ENCODE peak calls at places on chromosomes 1 and 21, in four cellular contexts. P is left lobe of liver, E is amniotic stem cell, D is GM20000. A is an unnamed sample.

GRCh38 chr1:174051956-174052355 is 29.8 kb upstream of the RC3H1 start:
- DNase-seq in P (no peak), D (no peak), E (no peak), A (no peak)

GRCh38 chr1:199041173-199041914 is 402.5 kb downstream of the PTPRC start:
- DNase-seq in D (peak; percentile 54), E (no peak), P (no peak), A (no peak)

GRCh38 chr1:200880212-200880611 is 7.4 kb downstream of the GPR25 start:
- DNase-seq in E (no peak), D (peak; percentile 42), P (no peak), A (no peak)

GRCh38 chr1:45752014-45752413 is 1.6 kb upstream of the IPP start:
- DNase-seq in P (no peak), D (no peak), E (no peak), A (no peak)

GRCh38 chr1:159891275-159892157 is 8.4 kb downstream of the CFAP45 start:
- DNase-seq in D (peak; percentile 77), P (peak; percentile 85), E (peak; percentile 75), A (peak; percentile 92)

GRCh38 chr1:50417946-50418599 is 5.2 kb downstream of the DMRTA2 start:
- DNase-seq in P (no peak), E (no peak), D (no peak), A (no peak)

GRCh38 chr1:56168176-56168575 is 411.2 kb downstream of the PLPP3 start:
- DNase-seq in P (no peak), D (no peak), E (no peak), A (no peak)

GRCh38 chr1:14415396-14415795 is 183.1 kb upstream of the KAZN start:
- DNase-seq in P (no peak), D (no peak), E (no peak), A (no peak)

GRCh38 chr1:89598450-89599331 is 34.2 kb upstream of the LRRC8C start:
- DNase-seq in E (no peak), P (no peak), D (peak; percentile 46), A (no peak)

GRCh38 chr1:22096036-22096435 is 43.5 kb downstream of the CDC42 start:
- DNase-seq in P (no peak), E (no peak), D (no peak), A (no peak)

GRCh38 chr1:119181236-119181635 is 40.8 kb upstream of the WARS2 start:
- DNase-seq in D (no peak), E (no peak), P (no peak), A (no peak)

GRCh38 chr1:172206256-172206655 is 214.2 kb upstream of the C1orf105 start:
- DNase-seq in P (no peak), D (no peak), E (no peak), A (no peak)

GRCh38 chr1:100582943-100583342 is 45.0 kb downstream of the GPR88 start:
- DNase-seq in E (no peak), D (no peak), P (peak; percentile 54), A (no peak)

GRCh38 chr1:163054056-163054706 is 15.0 kb upstream of the RGS4 start:
- DNase-seq in E (no peak), D (no peak), P (no peak), A (no peak)

GRCh38 chr21:17988038-17988437 is 168.9 kb upstream of the C21orf91 start:
- DNase-seq in D (no peak), E (no peak), P (no peak), A (no peak)

GRCh38 chr1:147787765-147788164 is 27.4 kb upstream of the GJA5 start:
- DNase-seq in P (no peak), E (no peak), D (no peak), A (no peak)

GRCh38 chr21:26756491-26757159 is 88.6 kb downstream of the ADAMTS1 start:
- DNase-seq in D (no peak), P (no peak), E (peak; percentile 6), A (no peak)

GRCh38 chr1:228445867-228446584 is 29.4 kb upstream of the TRIM17 start:
- DNase-seq in D (peak; percentile 76), E (no peak), P (no peak), A (peak; percentile 82)

GRCh38 chr21:32330784-32331311 is 32.2 kb downstream of the MRAP start:
- DNase-seq in P (peak; percentile 15), D (no peak), E (no peak), A (peak; percentile 13)

GRCh38 chr1:92480813-92481597 is 5.7 kb downstream of the GFI1 start:
- DNase-seq in D (no peak), P (no peak), E (no peak), A (peak; percentile 80)

GRCh38 chr1:94677714-94678113 is 136.2 kb upstream of the F3 start:
- DNase-seq in E (no peak), D (no peak), P (no peak), A (no peak)

GRCh38 chr21:34945288-34945687 is 103.8 kb downstream of the RUNX1 start:
- DNase-seq in D (no peak), P (no peak), E (no peak), A (no peak)

GRCh38 chr1:169109561-169110134 is 3.2 kb downstream of the ATP1B1 start:
- DNase-seq in E (peak; percentile 76), D (no peak), P (peak; percentile 87), A (no peak)

GRCh38 chr1:54774820-54775498 is 10.6 kb upstream of the PARS2 start:
- DNase-seq in P (no peak), D (no peak), E (no peak), A (no peak)

GRCh38 chr21:37425684-37426083 is 59.1 kb downstream of the DYRK1A start:
- DNase-seq in P (no peak), E (no peak), D (no peak), A (no peak)

GRCh38 chr1:44775930-44776748 is 799 bp downstream of the RPS8 start:
- DNase-seq in E (no peak), D (no peak), P (no peak), A (no peak)

GRCh38 chr1:230087722-230088115 is 20.7 kb downstream of the GALNT2 start:
- DNase-seq in D (no peak), P (no peak), E (no peak), A (no peak)

GRCh38 chr1:154730986-154731489 is 123.1 kb upstream of the ADAR start:
- DNase-seq in P (no peak), E (no peak), D (no peak), A (peak; percentile 71)

GRCh38 chr1:20008391-20008841 is 29.0 kb upstream of the PLA2G2A start:
- DNase-seq in E (no peak), D (no peak), P (peak; percentile 53), A (peak; percentile 82)

GRCh38 chr1:207256869-207257268 is 64.6 kb upstream of the CD55 start:
- DNase-seq in E (no peak), D (no peak), P (no peak), A (no peak)

GRCh38 chr1:8712413-8713229 is 104.8 kb downstream of the RERE start:
- DNase-seq in D (no peak), E (peak; percentile 61), P (no peak), A (no peak)

GRCh38 chr1:20723537-20724363 is 5.9 kb upstream of the KIF17 start:
- DNase-seq in E (no peak), P (peak; percentile 45), D (peak; percentile 14), A (peak; percentile 73)

GRCh38 chr1:227815468-227816409 is at the start of gene PRSS38:
- DNase-seq in P (no peak), D (no peak), E (no peak), A (no peak)

GRCh38 chr1:157992031-157992568 is 1.3 kb upstream of the KIRREL1 start:
- DNase-seq in D (peak; percentile 84), E (peak; percentile 68), P (peak; percentile 61), A (peak; percentile 88)

GRCh38 chr21:28521932-28522826 is 470.5 kb downstream of the LTN1 start:
- DNase-seq in D (no peak), P (no peak), E (no peak), A (peak; percentile 68)

GRCh38 chr1:31394628-31395193 is 18.3 kb upstream of the SERINC2 start:
- DNase-seq in P (peak; percentile 81), E (peak; percentile 78), D (peak; percentile 84), A (peak; percentile 95)

GRCh38 chr1:10903421-10903820 is 107.0 kb upstream of the CASZ1 start:
- DNase-seq in D (no peak), P (no peak), E (no peak), A (peak; percentile 49)

GRCh38 chr1:153612755-153613331 is at the start of gene S100A16:
- DNase-seq in P (peak; percentile 87), E (peak; percentile 37), D (no peak), A (peak; percentile 91)